ENCODE peak calls at places on chromosomes 6 and 20, in seven cellular contexts. V, A, L, X, Q, U and K are unnamed samples.

GRCh38 chr20:36378686-36379085 is 72.5 kb downstream of the DLGAP4 start:
- DNase-seq in U (no peak), Q (no peak), X (no peak), V (no peak), L (no peak), A (no peak), K (no peak)

GRCh38 chr6:134117409-134117808 is 65.0 kb upstream of the SLC2A12 start:
- DNase-seq in X (no peak), Q (no peak), V (peak; percentile 59), U (no peak), L (no peak), A (no peak), K (no peak)

GRCh38 chr6:154509421-154510143 is 903 bp downstream of the CNKSR3 start:
- DNase-seq in L (peak; percentile 51), V (no peak), A (peak; percentile 25), X (peak; percentile 51), U (no peak), Q (peak; percentile 37), K (peak; percentile 35)

GRCh38 chr6:151096255-151096612 is 143.5 kb upstream of the AKAP12 start:
- DNase-seq in X (no peak), U (no peak), Q (no peak), L (no peak), A (no peak), V (no peak), K (no peak)

GRCh38 chr20:19375301-19375885 is 163.0 kb downstream of the SLC24A3 start:
- DNase-seq in X (no peak), U (no peak), L (no peak), Q (no peak), V (no peak), A (no peak), K (no peak)

GRCh38 chr20:38278763-38279162 is 18.2 kb upstream of the KIAA1755 start:
- DNase-seq in X (no peak), A (no peak), Q (no peak), L (no peak), V (no peak), U (no peak), K (no peak)

GRCh38 chr6:129006685-129007514 is 124.0 kb downstream of the LAMA2 start:
- DNase-seq in Q (no peak), U (no peak), L (no peak), X (no peak), V (peak; percentile 1), A (no peak), K (no peak)

GRCh38 chr6:48134246-48134645 is 23.2 kb upstream of the PTCHD4 start:
- DNase-seq in X (no peak), Q (no peak), A (no peak), L (no peak), U (no peak), V (no peak), K (no peak)

GRCh38 chr6:11585426-11586016 is 48.0 kb downstream of the TMEM170B start:
- DNase-seq in V (peak; percentile 79), X (no peak), Q (no peak), A (no peak), U (peak; percentile 28), L (no peak), K (peak; percentile 83)

GRCh38 chr6:41697902-41698349 is 37.5 kb downstream of the TFEB start:
- DNase-seq in X (no peak), L (no peak), U (no peak), V (peak; percentile 59), A (no peak), Q (no peak), K (no peak)

GRCh38 chr6:92757926-92758325 is 661.4 kb downstream of the EPHA7 start:
- DNase-seq in Q (no peak), L (no peak), X (no peak), A (no peak), U (no peak), V (no peak), K (no peak)

GRCh38 chr20:60820149-60820548 is 431.9 kb upstream of the CDH4 start:
- DNase-seq in V (no peak), X (no peak), U (no peak), A (no peak), L (no peak), Q (no peak), K (no peak)

GRCh38 chr6:41159415-41160082 is 3.4 kb downstream of the TREM2 start:
- DNase-seq in A (no peak), V (peak; percentile 23), X (no peak), L (no peak), U (no peak), Q (no peak), K (no peak)

GRCh38 chr6:94344866-94345265 is 925.5 kb upstream of the EPHA7 start:
- DNase-seq in A (no peak), Q (no peak), U (no peak), V (no peak), L (no peak), X (no peak), K (no peak)

GRCh38 chr6:94350833-94351232 is 931.5 kb upstream of the EPHA7 start:
- DNase-seq in V (no peak), X (no peak), Q (no peak), L (no peak), U (no peak), A (no peak), K (no peak)

GRCh38 chr6:94349227-94349626 is 929.9 kb upstream of the EPHA7 start:
- DNase-seq in A (no peak), V (no peak), X (no peak), U (no peak), L (no peak), Q (no peak), K (no peak)
- H3K4me1 ChIP-seq in A (no peaks in the 10 kb centered on the region), V (no peaks in the 10 kb centered on the region), X (no peaks in the 10 kb centered on the region), U (no peaks in the 10 kb centered on the region), L (no peaks in the 10 kb centered on the region), Q (no peaks in the 10 kb centered on the region), K (no peaks in the 10 kb centered on the region)

DNA sequence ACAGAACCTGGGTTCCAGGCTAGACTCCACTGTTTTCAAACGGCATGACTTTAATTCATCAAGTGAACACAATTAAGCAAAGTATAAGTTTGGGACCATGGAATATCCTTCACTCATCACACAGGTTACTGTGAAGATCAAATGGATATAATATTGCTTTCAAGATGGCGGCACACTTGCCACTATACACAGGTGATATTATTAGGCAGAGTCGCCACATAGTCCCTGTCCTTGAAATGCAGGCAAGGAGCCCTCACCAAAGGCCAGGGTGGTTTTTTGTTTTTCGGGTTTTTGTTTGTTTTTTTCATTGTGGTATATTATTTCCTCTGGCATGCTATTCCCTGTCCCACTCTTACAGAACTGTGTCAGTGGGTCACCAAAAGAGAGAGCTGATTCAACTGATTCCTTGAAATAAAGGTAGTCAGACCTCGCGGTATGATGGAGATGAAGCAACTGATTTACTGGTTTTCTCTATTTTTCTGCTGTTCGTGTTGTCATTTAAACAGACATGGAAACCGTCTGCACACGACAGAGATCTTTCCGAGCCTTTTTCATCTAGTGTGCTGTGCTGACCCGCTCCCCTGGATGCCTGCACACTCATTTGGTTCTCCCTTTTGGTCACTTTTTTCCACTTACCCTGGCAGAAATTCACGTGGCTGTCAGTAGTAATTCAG is 29.7 kb downstream of the MYB start:
- DNase-seq in V (no peak), A (no peak), U (no peak), Q (no peak), L (no peak), X (no peak), K (no peak)
- TF ChIP-seq POLR2A in V (no peak), A (no peak), U (no peak), Q (no peak), L (no peak), X (no peak), K (no peak)

GRCh38 chr6:63757826-63758225 is 122.2 kb downstream of the PHF3 start:
- DNase-seq in Q (no peak), L (no peak), U (no peak), X (no peak), A (no peak), V (no peak), K (no peak)

GRCh38 chr6:63764318-63764916 is 128.8 kb downstream of the PHF3 start:
- DNase-seq in A (no peak), X (no peak), V (peak; percentile 52), U (no peak), Q (no peak), L (no peak), K (peak; percentile 52)

GRCh38 chr6:63760199-63760598 is 124.6 kb downstream of the PHF3 start:
- DNase-seq in Q (no peak), U (no peak), X (no peak), A (no peak), L (no peak), V (no peak), K (no peak)

DNA sequence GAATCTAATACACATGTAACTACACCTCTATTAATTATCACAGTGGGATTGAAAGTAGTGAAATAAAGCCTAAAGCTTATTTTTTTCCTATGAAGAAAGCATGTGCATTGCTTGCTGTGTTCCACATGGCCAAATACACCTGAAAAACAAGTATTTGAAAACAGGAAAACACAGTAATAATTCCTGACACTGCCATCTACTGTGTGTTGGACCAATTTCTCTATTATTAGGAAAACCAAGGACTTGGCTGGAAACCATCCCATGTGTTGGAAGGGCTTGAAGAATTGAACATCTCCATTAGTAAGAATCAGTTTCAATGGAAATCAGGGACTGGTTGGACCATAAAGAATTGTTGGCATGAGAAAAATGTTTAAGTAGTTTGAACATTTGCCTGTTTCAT is 124.0 kb downstream of the PHF3 start:
- DNase-seq in A (no peak), L (no peak), X (no peak), U (no peak), Q (no peak), V (no peak), K (no peak)
- TF ChIP-seq CTCF in A (no peak), L (no peak), X (no peak), U (peak; percentile 13), Q (no peak), V (no peak), K (no peak)

GRCh38 chr6:39821014-39821738 is 29.0 kb downstream of the DAAM2 start:
- DNase-seq in X (no peak), A (no peak), U (no peak), Q (no peak), V (no peak), L (peak; percentile 48), K (no peak)
- H3K4me1 ChIP-seq in X (no peaks in the 10 kb centered on the region), A (no peaks in the 10 kb centered on the region), U (no peaks in the 10 kb centered on the region), Q (peaks cover 31% of the 10 kb centered on the region), V (peaks cover 34% of the 10 kb centered on the region), L (peaks cover 57% of the 10 kb centered on the region), K (no peaks in the 10 kb centered on the region)